ENCODE peak calls at places on chromosomes 12 and 14, in four cellular contexts. One of them, this sample, is unnamed.

GRCh38 chr12:70482764-70483163 is 116.7 kb downstream of the KCNMB4 start:
- DNase-seq in pancreas: no peak
- DNase-seq in DND-41: no peak
- DNase-seq in IMR-90: no peak
- DNase-seq in this sample: no peak

GRCh38 chr12:122081697-122082221 is 3.2 kb downstream of the MLXIP start:
- DNase-seq in pancreas: no peak
- DNase-seq in DND-41: peak; percentile 81
- DNase-seq in IMR-90: peak; percentile 55
- DNase-seq in this sample: no peak

GRCh38 chr12:10559241-10559640 is 53.6 kb downstream of the EIF2S3B start:
- DNase-seq in pancreas: no peak
- DNase-seq in DND-41: peak; percentile 87
- DNase-seq in IMR-90: no peak
- DNase-seq in this sample: no peak

GRCh38 chr12:109740694-109741245 is 27.1 kb downstream of the FAM222A start:
- DNase-seq in pancreas: peak; percentile 8
- DNase-seq in DND-41: no peak
- DNase-seq in IMR-90: no peak
- DNase-seq in this sample: no peak

GRCh38 chr12:123905319-123905925 is 67.2 kb downstream of the CCDC92 start:
- DNase-seq in pancreas: no peak
- DNase-seq in DND-41: peak; percentile 66
- DNase-seq in IMR-90: peak; percentile 81
- DNase-seq in this sample: peak; percentile 74

GRCh38 chr12:111756196-111756595 is 10.5 kb upstream of the ALDH2 start:
- DNase-seq in pancreas: no peak
- DNase-seq in DND-41: no peak
- DNase-seq in IMR-90: no peak
- DNase-seq in this sample: no peak

GRCh38 chr14:36254020-36254614 is 66.3 kb downstream of the MBIP start:
- DNase-seq in pancreas: no peak
- DNase-seq in DND-41: no peak
- DNase-seq in IMR-90: peak; percentile 19
- DNase-seq in this sample: no peak

GRCh38 chr12:4780624-4781023 is 60.4 kb downstream of the GALNT8 start:
- DNase-seq in pancreas: no peak
- DNase-seq in DND-41: no peak
- DNase-seq in IMR-90: no peak
- DNase-seq in this sample: no peak

GRCh38 chr12:100106861-100107260 is 35.8 kb downstream of the BLTP3B start:
- DNase-seq in pancreas: no peak
- DNase-seq in DND-41: no peak
- DNase-seq in IMR-90: no peak
- DNase-seq in this sample: no peak

DNA sequence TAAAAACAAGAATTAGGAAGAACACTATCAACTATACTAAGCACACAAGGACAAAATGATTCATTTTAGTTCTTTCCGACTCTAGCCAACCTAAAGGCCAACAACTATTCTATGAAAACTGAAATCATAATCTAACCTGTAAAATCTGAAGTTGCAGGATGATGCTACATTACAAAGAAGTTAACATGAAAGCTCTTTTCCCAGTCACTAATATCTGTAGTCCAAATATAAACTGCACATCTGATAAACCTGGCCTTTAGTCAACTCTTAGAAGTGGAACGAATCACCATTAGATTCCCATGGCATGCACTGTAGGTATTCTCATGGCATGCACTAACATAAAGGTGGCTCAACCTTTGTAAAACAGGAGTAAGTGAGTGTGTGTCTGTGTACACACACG is 41.7 kb downstream of the BLTP3B start:
- DNase-seq in pancreas: no peak
- DNase-seq in DND-41: no peak
- DNase-seq in IMR-90: no peak
- DNase-seq in this sample: no peak
- H3K4me3 ChIP-seq in pancreas: no peak overlapping the region
- H3K4me3 ChIP-seq in DND-41: no peak overlapping the region
- H3K4me3 ChIP-seq in IMR-90: no peak overlapping the region
- H3K4me3 ChIP-seq in this sample: no peak overlapping the region

GRCh38 chr12:118061011-118061875 is at the start of gene WSB2:
- DNase-seq in pancreas: peak; percentile 77
- DNase-seq in DND-41: peak; percentile 68
- DNase-seq in IMR-90: peak; percentile 50
- DNase-seq in this sample: peak; percentile 45

GRCh38 chr12:118059645-118060275 is 1.2 kb downstream of the WSB2 start:
- DNase-seq in pancreas: no peak
- DNase-seq in DND-41: no peak
- DNase-seq in IMR-90: peak; percentile 22
- DNase-seq in this sample: no peak

GRCh38 chr12:118061876-118062791 is 1.2 kb upstream of the WSB2 start:
- DNase-seq in pancreas: peak; percentile 29
- DNase-seq in DND-41: peak; percentile 44
- DNase-seq in IMR-90: peak; percentile 58
- DNase-seq in this sample: peak; percentile 17

GRCh38 chr12:118058881-118059644 is 1.9 kb downstream of the WSB2 start:
- DNase-seq in pancreas: no peak
- DNase-seq in DND-41: no peak
- DNase-seq in IMR-90: peak; percentile 47
- DNase-seq in this sample: no peak

GRCh38 chr12:118060301-118061010 is 523 bp downstream of the WSB2 start:
- DNase-seq in pancreas: peak; percentile 62
- DNase-seq in DND-41: peak; percentile 49
- DNase-seq in IMR-90: no peak
- DNase-seq in this sample: peak; percentile 27
- H3K4me1 ChIP-seq in pancreas: peaks cover 14% of the 10 kb centered on the region
- H3K4me1 ChIP-seq in DND-41: peaks cover 52% of the 10 kb centered on the region
- H3K4me1 ChIP-seq in IMR-90: peaks cover 10% of the 10 kb centered on the region
- H3K4me1 ChIP-seq in this sample: peaks cover 13% of the 10 kb centered on the region

GRCh38 chr12:31324845-31325523 is 966 bp downstream of the SINHCAF start:
- DNase-seq in pancreas: peak; percentile 60
- DNase-seq in DND-41: peak; percentile 50
- DNase-seq in IMR-90: peak; percentile 49
- DNase-seq in this sample: peak; percentile 53

GRCh38 chr12:31325524-31325875 is 450 bp downstream of the SINHCAF start:
- DNase-seq in pancreas: no peak
- DNase-seq in DND-41: no peak
- DNase-seq in IMR-90: no peak
- DNase-seq in this sample: no peak

GRCh38 chr12:31324116-31324844 is 1.7 kb downstream of the SINHCAF start:
- DNase-seq in pancreas: peak; percentile 86
- DNase-seq in DND-41: peak; percentile 78
- DNase-seq in IMR-90: peak; percentile 73
- DNase-seq in this sample: peak; percentile 75

GRCh38 chr12:31325877-31326631 is at the start of gene SINHCAF:
- DNase-seq in pancreas: peak; percentile 98
- DNase-seq in DND-41: peak; percentile 99
- DNase-seq in IMR-90: peak; percentile 96
- DNase-seq in this sample: peak; percentile 98

DNA sequence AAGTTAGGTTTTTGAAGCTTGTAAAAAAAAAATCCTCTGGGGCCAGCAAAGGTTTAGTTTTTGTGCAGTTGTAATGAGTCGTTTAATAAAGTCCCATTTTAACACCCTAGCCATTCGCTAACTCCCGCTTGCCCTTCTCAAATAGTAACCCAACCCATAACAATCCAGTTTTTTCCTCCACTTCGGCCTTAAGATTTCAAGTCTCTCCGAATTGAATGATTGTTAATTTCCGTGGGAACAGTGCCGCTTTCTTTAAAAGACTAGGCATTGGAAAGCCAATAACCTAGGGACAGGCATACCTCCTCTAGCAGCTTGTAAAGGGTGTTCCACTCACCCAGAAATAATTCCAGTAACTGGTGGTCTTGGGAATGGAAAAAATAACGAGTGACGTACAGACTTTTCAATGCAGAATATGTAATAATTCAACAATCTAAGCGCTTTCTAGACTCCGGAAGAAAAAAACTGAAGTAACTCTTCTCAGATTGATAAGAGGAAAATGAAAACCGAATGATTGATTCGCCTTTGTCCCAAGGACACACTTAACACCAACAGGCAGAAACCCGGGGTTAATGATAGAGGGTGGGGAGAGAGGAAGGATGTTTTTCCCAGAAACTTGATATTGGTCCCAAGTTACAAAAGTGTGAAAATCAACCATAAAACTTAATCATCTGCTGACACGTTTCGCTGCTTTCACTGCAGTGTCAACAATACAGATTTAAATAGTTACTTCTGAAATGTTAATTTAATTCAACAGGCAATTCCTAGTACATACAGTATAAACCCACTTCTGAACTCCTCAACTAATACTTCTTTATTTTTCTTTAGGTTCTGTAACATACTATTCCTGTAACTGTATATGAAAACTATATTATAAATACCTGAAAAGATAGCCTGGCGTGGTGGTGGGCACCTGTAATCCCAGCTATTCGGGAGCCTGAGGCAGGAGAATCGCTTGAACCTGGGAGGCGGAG is 1.0 kb upstream of the SINHCAF start:
- DNase-seq in pancreas: no peak
- DNase-seq in DND-41: no peak
- DNase-seq in IMR-90: no peak
- DNase-seq in this sample: no peak
- H3K27ac ChIP-seq in pancreas: peak overlapping the region; percentile 84
- H3K27ac ChIP-seq in DND-41: peak overlapping the region; percentile 32
- H3K27ac ChIP-seq in IMR-90: no peak overlapping the region
- H3K27ac ChIP-seq in this sample: peak overlapping the region; percentile 93

DNA sequence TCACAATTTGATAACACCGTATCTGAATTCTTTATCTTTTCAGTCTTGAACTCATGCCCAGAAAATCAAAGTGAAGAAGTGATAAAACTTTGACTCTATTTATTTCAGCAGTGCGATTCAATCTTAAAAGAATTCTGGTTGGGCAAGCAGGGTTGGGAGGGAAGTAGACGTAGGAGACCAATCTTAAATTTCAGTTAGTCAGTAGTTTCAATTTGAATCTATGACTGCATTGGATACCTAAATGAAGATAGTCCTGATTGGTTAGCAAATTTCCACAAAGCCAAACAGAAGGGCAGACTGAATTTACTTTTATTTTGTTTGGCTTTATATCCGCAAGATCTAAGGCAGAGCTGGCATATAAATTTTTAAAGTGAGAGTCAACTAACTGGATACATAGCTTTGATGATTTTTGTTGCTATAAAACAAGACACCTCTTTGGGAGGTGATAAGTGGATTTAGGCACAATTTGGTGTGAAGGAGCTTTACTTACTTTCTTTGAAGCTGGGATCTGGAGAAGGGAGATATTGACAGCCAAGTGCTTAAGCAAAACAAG is 2.6 kb downstream of the ACSS3 start:
- DNase-seq in pancreas: no peak
- DNase-seq in DND-41: no peak
- DNase-seq in IMR-90: peak; percentile 9
- DNase-seq in this sample: no peak
- H3K4me3 ChIP-seq in pancreas: no peak overlapping the region
- H3K4me3 ChIP-seq in DND-41: no peak overlapping the region
- H3K4me3 ChIP-seq in IMR-90: no peak overlapping the region
- H3K4me3 ChIP-seq in this sample: no peak overlapping the region

GRCh38 chr14:101229666-101230065 is 326.1 kb upstream of the RTL1 start:
- DNase-seq in pancreas: no peak
- DNase-seq in DND-41: peak; percentile 3
- DNase-seq in IMR-90: no peak
- DNase-seq in this sample: no peak

GRCh38 chr14:101230851-101231550 is 327.5 kb upstream of the RTL1 start:
- DNase-seq in pancreas: no peak
- DNase-seq in DND-41: no peak
- DNase-seq in IMR-90: no peak
- DNase-seq in this sample: no peak

GRCh38 chr14:101230161-101230850 is 326.8 kb upstream of the RTL1 start:
- DNase-seq in pancreas: no peak
- DNase-seq in DND-41: peak; percentile 2
- DNase-seq in IMR-90: no peak
- DNase-seq in this sample: no peak

GRCh38 chr14:101227611-101228594 is 324.4 kb upstream of the RTL1 start:
- DNase-seq in pancreas: no peak
- DNase-seq in DND-41: peak; percentile 12
- DNase-seq in IMR-90: no peak
- DNase-seq in this sample: no peak

GRCh38 chr14:101228949-101229541 is 325.5 kb upstream of the RTL1 start:
- DNase-seq in pancreas: no peak
- DNase-seq in DND-41: peak; percentile 5
- DNase-seq in IMR-90: no peak
- DNase-seq in this sample: no peak
- H3K4me1 ChIP-seq in pancreas: no peaks in the 10 kb centered on the region
- H3K4me1 ChIP-seq in DND-41: peaks cover 54% of the 10 kb centered on the region
- H3K4me1 ChIP-seq in IMR-90: no peaks in the 10 kb centered on the region
- H3K4me1 ChIP-seq in this sample: no peaks in the 10 kb centered on the region

GRCh38 chr12:120654656-120655055 is 14.2 kb downstream of the CABP1 start:
- DNase-seq in pancreas: no peak
- DNase-seq in DND-41: no peak
- DNase-seq in IMR-90: no peak
- DNase-seq in this sample: no peak
- H3K27ac ChIP-seq in pancreas: no peak overlapping the region
- H3K27ac ChIP-seq in DND-41: no peak overlapping the region
- H3K27ac ChIP-seq in IMR-90: no peak overlapping the region
- H3K27ac ChIP-seq in this sample: no peak overlapping the region

This sample was measured in naive thymus-derived CD4-positive, alpha-beta T cell.